ENCODE peak calls at places on chromosomes 7 and 10, in five cellular contexts. G is GM03348, M is GM23338, R is cardiac septum, D is glutamatergic neuron. K is an unnamed sample.

GRCh38 chr7:134444198-134444960 is 14.5 kb downstream of the AKR1B1 start:
- DNase-seq in M (no peak), G (no peak), D (no peak), R (no peak), K (no peak)

GRCh38 chr10:102435529-102436233 is 3.3 kb upstream of the CUEDC2 start:
- DNase-seq in D (no peak), M (peak; percentile 74), G (peak; percentile 51), R (no peak), K (peak; percentile 67)

GRCh38 chr7:116153050-116153449 is 57.3 kb upstream of the TES start:
- DNase-seq in D (no peak), G (no peak), M (no peak), R (no peak), K (no peak)

GRCh38 chr10:77592946-77593636 is 44.5 kb downstream of the KCNMA1 start:
- DNase-seq in G (peak; percentile 92), M (no peak), D (no peak), R (no peak), K (no peak)

GRCh38 chr7:126026421-126027088 is 1096.9 kb upstream of the POT1 start:
- DNase-seq in G (no peak), M (peak; percentile 13), D (no peak), R (no peak), K (no peak)

GRCh38 chr10:131830446-131831130 is 70.2 kb upstream of the PPP2R2D start:
- DNase-seq in D (peak; percentile 5), R (no peak), G (no peak), M (no peak), K (peak; percentile 5)

GRCh38 chr7:6558837-6559236 is 7.6 kb upstream of the GRID2IP start:
- DNase-seq in M (peak; percentile 87), G (peak; percentile 72), R (no peak), D (peak; percentile 46), K (peak; percentile 66)

GRCh38 chr7:122199171-122199570 is 55.1 kb upstream of the AASS start:
- DNase-seq in G (no peak), D (no peak), R (no peak), M (no peak), K (no peak)

GRCh38 chr7:93890464-93891068 is at the start of gene TFPI2:
- DNase-seq in G (peak; percentile 53), M (peak; percentile 76), D (peak; percentile 43), R (no peak), K (peak; percentile 58)